ENCODE peak calls at places on chromosomes 13 and 19, in five cellular contexts. W is body of pancreas, B is AG04450, L is left lung, N is lung. V is an unnamed sample. For H3K27me3, the result is how much of the 10 kb centered on the place peaks cover.

GRCh38 chr13:51800456-51800855 is 3.5 kb downstream of the DHRS12 start:
- DNase-seq in W (peak), B (no peak), L (no peak), N (no peak), V (no peak)

GRCh38 chr13:42883771-42884170 is 102.4 kb downstream of the FAM216B start:
- DNase-seq in W (peak), B (no peak), L (no peak), N (no peak), V (no peak)

GRCh38 chr13:92967923-92968322 is 258.7 kb upstream of the GPC6 start:
- DNase-seq in W (no peak), B (no peak), L (no peak), N (no peak), V (no peak)

GRCh38 chr13:72097568-72097967 is 230.6 kb upstream of the DACH1 start:
- DNase-seq in W (no peak), B (no peak), L (no peak), N (no peak), V (no peak)

GRCh38 chr19:3494051-3494450 is 6.4 kb downstream of the DOHH start:
- DNase-seq in W (no peak), B (no peak), L (no peak), N (no peak), V (no peak)

GRCh38 chr19:2054763-2055162 is 3.7 kb upstream of the MKNK2 start:
- DNase-seq in W (no peak), B (no peak), L (no peak), N (no peak), V (peak)

GRCh38 chr13:109858319-109858718 is 71.9 kb upstream of the IRS2 start:
- DNase-seq in W (no peak), B (no peak), L (no peak), N (peak), V (no peak)

GRCh38 chr19:19371056-19371455 is 34.4 kb upstream of the GATAD2A start:
- DNase-seq in W (no peak), B (no peak), L (peak), N (no peak), V (no peak)

GRCh38 chr13:30119476-30119875 is 187.9 kb downstream of the KATNAL1 start:
- DNase-seq in W (no peak), B (no peak), L (no peak), N (no peak), V (no peak)

GRCh38 chr13:34364633-34365032 is 546.7 kb downstream of the RFC3 start:
- DNase-seq in W (no peak), B (no peak), L (no peak), N (no peak), V (no peak)

GRCh38 chr13:98834254-98834960 is 81.9 kb upstream of the SLC15A1 start:
- DNase-seq in W (no peak), B (no peak), L (no peak), N (no peak), V (no peak)

GRCh38 chr19:50433201-50434180 is 799 bp downstream of the MYBPC2 start:
- DNase-seq in W (no peak), B (no peak), L (no peak), N (no peak), V (no peak)

GRCh38 chr13:30313307-30313706 is 6.0 kb upstream of the KATNAL1 start:
- DNase-seq in W (no peak), B (no peak), L (no peak), N (no peak), V (no peak)

GRCh38 chr13:76286178-76286577 is 600.0 kb downstream of the KCTD12 start:
- DNase-seq in W (no peak), B (peak), L (no peak), N (no peak), V (no peak)

GRCh38 chr19:29016926-29017760 is 195.8 kb downstream of the UQCRFS1 start:
- DNase-seq in W (no peak), B (no peak), L (no peak), N (no peak), V (no peak)

GRCh38 chr13:21095311-21095710 is 33.9 kb upstream of the LATS2 start:
- DNase-seq in W (no peak), B (no peak), L (no peak), N (no peak), V (no peak)

GRCh38 chr19:40519352-40520322 is 52.8 kb downstream of the SPTBN4 start:
- DNase-seq in W (peak), B (no peak), L (peak), N (no peak), V (peak)

GRCh38 chr19:1522061-1522460 is 1.8 kb upstream of the PLK5 start:
- DNase-seq in W (no peak), B (no peak), L (no peak), N (no peak), V (no peak)

GRCh38 chr13:39462456-39462855 is 140.5 kb downstream of the LHFPL6 start:
- DNase-seq in W (no peak), B (no peak), L (no peak), N (peak), V (no peak)

GRCh38 chr13:71242191-71242590 is 624.8 kb downstream of the DACH1 start:
- DNase-seq in W (no peak), B (no peak), L (no peak), N (no peak), V (no peak)

GRCh38 chr13:113406321-113407102 is 42.6 kb upstream of the GRTP1 start:
- DNase-seq in W (no peak), B (no peak), L (peak), N (no peak), V (no peak)

GRCh38 chr13:98508280-98509074 is 68.4 kb downstream of the STK24 start:
- DNase-seq in W (no peak), B (peak), L (no peak), N (no peak), V (no peak)

GRCh38 chr19:14782978-14783545 is 4.7 kb upstream of the ADGRE2 start:
- DNase-seq in W (no peak), B (no peak), L (no peak), N (no peak), V (no peak)

GRCh38 chr19:2523630-2524311 is 47.8 kb downstream of the GADD45B start:
- DNase-seq in W (no peak), B (no peak), L (peak), N (no peak), V (no peak)

GRCh38 chr13:101655435-101655834 is 203.0 kb downstream of the ITGBL1 start:
- DNase-seq in W (no peak), B (no peak), L (no peak), N (no peak), V (no peak)

GRCh38 chr19:35249848-35250711 is 1.3 kb downstream of the LSR start:
- DNase-seq in W (no peak), B (no peak), L (peak), N (peak), V (no peak)

GRCh38 chr13:36163809-36164308 is 32.7 kb upstream of the DCLK1 start:
- DNase-seq in W (peak), B (peak), L (peak), N (peak), V (no peak)

GRCh38 chr13:44141213-44141724 is 232.4 kb upstream of the SERP2 start:
- DNase-seq in W (peak), B (no peak), L (no peak), N (peak), V (no peak)

GRCh38 chr19:42282810-42283247 is 13.8 kb downstream of the CIC start:
- DNase-seq in W (no peak), B (no peak), L (no peak), N (no peak), V (no peak)

GRCh38 chr19:53594811-53595509 is 36.8 kb upstream of the DPRX start:
- DNase-seq in W (no peak), B (no peak), L (no peak), N (no peak), V (no peak)

GRCh38 chr19:53597023-53597422 is 34.8 kb upstream of the DPRX start:
- DNase-seq in W (no peak), B (no peak), L (no peak), N (no peak), V (no peak)

GRCh38 chr19:53596056-53596455 is 35.7 kb upstream of the DPRX start:
- DNase-seq in W (no peak), B (no peak), L (no peak), N (no peak), V (no peak)

GRCh38 chr19:53598361-53598760 is 33.4 kb upstream of the DPRX start:
- DNase-seq in W (no peak), B (no peak), L (no peak), N (no peak), V (no peak)

DNA sequence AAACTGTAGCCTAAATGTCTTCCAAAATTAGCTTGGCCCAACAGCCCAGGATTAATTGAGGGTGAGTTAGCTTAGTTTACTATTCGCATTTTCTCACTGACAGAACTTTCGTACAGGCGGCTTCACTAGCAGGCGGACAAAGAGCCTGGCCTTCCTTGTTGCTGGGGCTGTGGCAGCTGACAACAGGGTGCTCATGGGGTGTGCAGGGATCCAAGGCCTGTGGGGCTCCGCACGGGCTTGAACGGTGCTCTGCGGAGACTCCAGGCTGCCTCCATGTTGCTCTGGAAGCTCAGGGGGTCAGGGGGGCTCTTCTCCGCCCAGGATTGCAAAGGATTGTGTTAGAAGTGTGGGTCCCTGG is 36.3 kb upstream of the DPRX start:
- DNase-seq in W (no peak), B (no peak), L (no peak), N (no peak), V (no peak)
- H3K4me3 ChIP-seq in W (no peak), B (no peak), L (no peak), N (no peak), V (no peak)

GRCh38 chr19:21588202-21588601 is 82.8 kb downstream of the ZNF429 start:
- DNase-seq in W (peak), B (no peak), L (no peak), N (no peak), V (no peak)
- TF ChIP-seq CTCF in W (no peak), B (no peak), L (no peak), N (no peak), V (no peak)

GRCh38 chr19:54233941-54234340 is 8.6 kb downstream of the LILRA6 start:
- DNase-seq in W (no peak), B (no peak), L (no peak), N (no peak), V (no peak)
- H3K27me3 ChIP-seq in W (under half), B (under half), L (under half), N (under half), V (under half)

GRCh38 chr19:52120286-52120685 is 19.5 kb downstream of the ZNF616 start:
- DNase-seq in W (no peak), B (no peak), L (no peak), N (no peak), V (no peak)

GRCh38 chr19:52114691-52115090 is 19.1 kb upstream of the ZNF841 start:
- DNase-seq in W (no peak), B (no peak), L (no peak), N (no peak), V (no peak)

GRCh38 chr19:52112624-52113023 is 17.1 kb upstream of the ZNF841 start:
- DNase-seq in W (no peak), B (no peak), L (no peak), N (no peak), V (no peak)

GRCh38 chr19:52110780-52111179 is 15.2 kb upstream of the ZNF841 start:
- DNase-seq in W (no peak), B (no peak), L (no peak), N (no peak), V (no peak)

DNA sequence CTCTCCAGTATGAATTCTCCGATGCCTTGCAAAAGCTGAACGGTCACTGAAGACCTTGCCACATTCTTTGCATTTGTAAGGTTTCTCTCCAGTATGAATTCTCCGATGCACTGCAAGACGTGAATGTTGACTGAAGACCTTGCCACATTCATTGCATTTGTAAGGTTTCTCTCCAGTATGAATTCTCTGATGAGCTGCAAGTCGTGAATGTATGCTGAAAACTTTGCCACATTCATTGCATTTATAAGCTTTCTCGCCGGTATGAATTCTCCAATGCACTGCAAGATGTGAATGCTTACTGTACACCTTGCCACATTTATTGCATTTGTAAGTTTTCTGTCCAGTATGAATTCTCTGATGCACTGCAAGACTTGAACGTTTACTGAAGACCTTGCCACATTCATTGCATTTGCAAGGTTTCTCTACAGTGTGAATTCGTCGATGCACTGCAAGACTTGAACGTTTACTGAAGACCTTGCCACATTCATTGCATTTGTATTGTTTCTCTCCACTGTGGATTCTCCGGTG is 20.0 kb upstream of the ZNF841 start:
- DNase-seq in W (no peak), B (no peak), L (no peak), N (no peak), V (no peak)
- H3K4me3 ChIP-seq in W (no peak), B (no peak), L (no peak), N (no peak), V (no peak)

GRCh38 chr19:13034636-13035035 is 39.4 kb downstream of the NFIX start:
- DNase-seq in W (no peak), B (no peak), L (no peak), N (no peak), V (no peak)

GRCh38 chr19:13033819-13034611 is 38.7 kb downstream of the NFIX start:
- DNase-seq in W (peak), B (no peak), L (peak), N (peak), V (no peak)

GRCh38 chr19:13032837-13033236 is 37.6 kb downstream of the NFIX start:
- DNase-seq in W (no peak), B (no peak), L (peak), N (no peak), V (no peak)

GRCh38 chr19:13031917-13032623 is 36.8 kb downstream of the NFIX start:
- DNase-seq in W (no peak), B (no peak), L (peak), N (no peak), V (no peak)

DNA sequence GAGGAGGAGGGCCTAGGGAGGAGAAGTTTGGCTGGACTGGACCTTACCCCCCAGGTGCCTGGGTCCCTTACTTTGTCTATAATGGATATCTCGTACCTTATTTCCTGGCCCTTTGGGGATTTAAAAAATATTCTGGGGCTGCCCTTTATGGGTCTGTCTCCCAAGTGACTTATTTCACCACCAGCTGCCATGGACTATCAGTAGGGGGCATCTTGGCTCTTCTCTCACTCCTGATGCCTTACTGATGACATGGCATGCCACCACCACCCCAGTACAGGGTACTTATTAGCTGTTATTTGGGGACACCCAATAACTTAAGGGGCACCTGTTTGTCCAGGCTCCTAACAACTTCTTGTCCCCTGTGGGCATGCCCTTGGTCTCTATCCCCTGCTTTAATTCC is 38.0 kb downstream of the NFIX start:
- DNase-seq in W (no peak), B (no peak), L (no peak), N (no peak), V (no peak)
- TF ChIP-seq CTCF in W (no peak), B (peak), L (no peak), N (no peak), V (peak)

DNA sequence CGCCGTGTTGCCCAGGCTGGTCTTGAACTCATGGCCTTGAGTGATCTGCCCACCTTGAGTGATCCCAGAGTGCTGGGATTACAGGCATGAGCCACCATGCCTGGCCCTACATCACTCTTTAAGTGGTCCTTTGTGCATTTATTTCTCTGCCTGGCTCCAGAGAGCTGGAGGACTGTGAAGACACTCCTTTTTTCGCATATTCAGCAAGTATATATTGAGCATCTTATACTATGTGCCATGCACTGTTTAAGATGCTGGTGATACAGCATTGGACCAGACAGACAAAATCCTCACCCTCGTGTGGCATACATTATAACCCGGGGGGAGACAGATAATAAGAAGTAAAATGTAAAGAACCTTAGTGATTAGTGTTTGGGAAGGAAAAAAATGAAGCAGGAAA is 66.8 kb upstream of the NPAS1 start:
- DNase-seq in W (no peak), B (no peak), L (no peak), N (no peak), V (no peak)
- H3K27me3 ChIP-seq in W (under half), B (under half), L (under half), N (under half), V (under half)

DNA sequence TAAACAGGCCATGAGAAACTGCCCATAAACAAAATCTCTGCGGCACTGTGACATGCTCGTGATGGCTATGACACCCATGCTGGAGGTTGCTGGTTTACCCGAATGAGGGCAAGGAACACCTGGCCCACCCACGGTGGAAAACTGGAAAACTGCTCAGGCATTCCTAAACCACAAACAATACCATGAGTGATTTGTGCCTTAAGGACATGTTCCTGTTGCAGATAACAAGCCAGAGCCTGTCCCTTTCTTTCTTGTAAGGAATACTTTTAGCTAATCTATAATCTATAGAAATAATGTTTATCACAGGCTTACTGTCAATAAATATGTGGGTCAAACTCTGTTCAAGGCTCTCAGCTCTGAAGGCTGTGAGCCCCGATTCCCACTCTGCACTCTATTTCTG is 12.1 kb downstream of the ZNF561 start:
- DNase-seq in W (no peak), B (no peak), L (no peak), N (no peak), V (no peak)
- H3K4me3 ChIP-seq in W (no peak), B (no peak), L (no peak), N (no peak), V (no peak)

GRCh38 chr19:54391589-54392061 is 23.6 kb upstream of the TTYH1 start:
- DNase-seq in W (no peak), B (no peak), L (no peak), N (no peak), V (no peak)
- TF ChIP-seq CTCF in W (no peak), B (peak), L (no peak), N (no peak), V (no peak)

DNA sequence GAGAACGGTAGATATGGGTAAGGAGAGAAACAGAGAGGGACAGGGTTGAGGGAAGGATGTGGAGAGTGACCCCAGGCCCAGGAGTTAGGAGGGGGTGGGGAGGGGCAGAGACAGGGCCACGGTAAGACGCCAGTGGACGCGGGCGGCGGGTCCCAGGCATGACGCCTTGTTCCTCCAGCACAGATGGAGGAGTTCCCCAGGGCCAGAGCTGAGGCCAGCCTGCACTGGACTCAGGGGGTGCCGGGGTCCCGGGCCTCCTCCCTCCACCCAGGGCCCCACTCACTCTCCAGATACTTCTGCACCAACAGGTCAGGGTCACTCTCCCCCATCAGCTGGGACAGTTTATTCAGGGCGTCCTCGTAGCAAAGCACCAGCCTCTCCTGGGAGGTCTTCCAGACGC is 22.0 kb upstream of the EMP3 start:
- DNase-seq in W (no peak), B (no peak), L (no peak), N (no peak), V (no peak)
- H3K27me3 ChIP-seq in W (under half), B (under half), L (under half), N (under half), V (under half)

DNA sequence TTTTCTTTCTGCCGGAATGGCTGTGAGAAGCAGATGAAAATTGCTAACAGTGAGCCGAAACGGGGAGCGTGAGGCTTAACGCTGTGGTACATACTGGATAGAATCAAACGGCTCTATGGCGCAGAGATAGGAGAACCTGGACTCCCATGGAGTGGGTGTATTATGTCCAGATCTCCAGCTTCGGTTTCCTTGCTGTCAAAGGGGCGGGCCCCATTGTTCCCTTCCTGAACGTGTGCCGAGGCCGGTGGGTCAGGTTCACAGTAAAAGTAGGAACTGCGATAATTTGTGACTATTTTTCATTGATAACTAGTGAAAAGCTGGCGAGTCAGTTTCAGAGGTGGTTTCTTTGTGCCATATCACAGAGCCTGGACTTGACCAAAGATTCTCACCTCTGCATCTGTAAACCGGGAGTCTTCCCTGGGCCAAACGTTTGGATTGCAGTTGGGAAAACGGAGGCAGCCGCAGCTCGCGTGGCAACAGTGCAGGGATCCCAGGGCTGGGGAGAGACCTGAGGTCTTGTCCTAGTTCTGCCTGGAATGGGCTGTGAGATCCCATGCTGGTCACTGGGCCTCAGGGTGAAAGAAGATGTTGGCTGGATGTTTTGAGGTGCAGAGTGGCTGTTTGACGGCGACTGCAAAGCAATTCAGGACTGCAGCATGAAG is 752 bp downstream of the RPL18A start:
- DNase-seq in W (no peak), B (no peak), L (no peak), N (no peak), V (no peak)
- H3K4me3 ChIP-seq in W (peak), B (peak), L (peak), N (peak), V (peak)

V was measured in GM06990.